ENCODE peak calls at places on chromosomes 16 and 17, in nine cellular contexts. S is T-cell; N is heart right ventricle; L is memory B cell; F is HFF-Myc; D is COLO829; P is stimulated activated naive CD8-positive, alpha-beta T cell treated with anti-CD3 and anti-CD28 coated beads, Interleukin-15, amount 100 ng/mL, for 72 hours; A is KG1; W is mucosa of descending colon. C is an unnamed sample.
A peak's percentile ranks its signal among the peaks of the same experiment; 100 is the strongest.

GRCh38 chr16:75087040-75087979 is 29.3 kb downstream of the LDHD start:
- DNase-seq in W (no peak), P (no peak), S (no peak), F (peak; percentile 65), L (no peak), A (no peak), N (peak; percentile 69), D (no peak), C (no peak)

GRCh38 chr16:84461029-84461415 is 43.4 kb downstream of the MEAK7 start:
- DNase-seq in W (no peak), P (no peak), D (no peak), S (no peak), F (no peak), L (no peak), N (no peak), A (no peak), C (no peak)

GRCh38 chr16:81521141-81521626 is 76.6 kb downstream of the CMIP start:
- DNase-seq in P (peak; percentile 82), N (no peak), A (no peak), S (peak; percentile 79), F (no peak), D (no peak), W (peak; percentile 83), L (peak; percentile 69), C (no peak)

GRCh38 chr17:49633762-49634486 is 44.0 kb downstream of the SPOP start:
- DNase-seq in L (no peak), F (no peak), W (no peak), A (no peak), D (no peak), S (no peak), P (no peak), N (no peak), C (no peak)

GRCh38 chr16:16014329-16015224 is 65.2 kb downstream of the ABCC1 start:
- DNase-seq in F (no peak), N (peak; percentile 71), D (no peak), L (no peak), P (no peak), W (no peak), S (no peak), A (no peak), C (no peak)

GRCh38 chr16:15907863-15908478 is 19.6 kb upstream of the CEP20 start:
- DNase-seq in W (no peak), D (peak; percentile 31), L (peak; percentile 63), P (peak; percentile 53), S (peak; percentile 4), A (no peak), N (no peak), F (no peak), C (no peak)

GRCh38 chr17:75764711-75765421 is at the start of gene GALK1:
- DNase-seq in W (peak; percentile 89), D (peak; percentile 63), L (peak; percentile 73), S (peak; percentile 65), F (no peak), P (peak; percentile 75), N (peak; percentile 73), A (no peak), C (no peak)

GRCh38 chr17:74566132-74566753 is 1.1 kb downstream of the CD300H start:
- DNase-seq in L (peak; percentile 28), F (no peak), W (no peak), N (no peak), P (peak; percentile 32), A (no peak), D (no peak), S (no peak), C (no peak)

GRCh38 chr17:47288531-47289116 is 35.0 kb downstream of the ITGB3 start:
- DNase-seq in F (no peak), S (no peak), N (no peak), D (no peak), P (no peak), A (no peak), W (no peak), L (no peak), C (no peak)

GRCh38 chr17:39854909-39855308 is 9.2 kb downstream of the IKZF3 start:
- DNase-seq in S (no peak), P (no peak), W (no peak), F (no peak), D (no peak), L (no peak), A (no peak), N (no peak), C (no peak)

GRCh38 chr17:7842950-7843535 is 9.0 kb downstream of the KDM6B start:
- DNase-seq in D (peak; percentile 42), S (peak; percentile 64), L (no peak), F (no peak), W (peak; percentile 87), N (peak; percentile 87), A (peak; percentile 43), P (peak; percentile 76), C (no peak)

GRCh38 chr16:87931504-87931903 is 4.8 kb downstream of the CA5A start:
- DNase-seq in S (no peak), F (no peak), N (no peak), A (no peak), D (no peak), W (no peak), P (no peak), L (no peak), C (no peak)

GRCh38 chr16:4744758-4745569 is 10.6 kb downstream of the DNAAF8 start:
- DNase-seq in N (no peak), S (no peak), F (no peak), W (no peak), L (no peak), P (no peak), D (no peak), A (no peak), C (no peak)

GRCh38 chr16:25063865-25064264 is 47.7 kb upstream of the LCMT1 start:
- DNase-seq in A (no peak), N (peak; percentile 36), F (no peak), D (no peak), S (no peak), W (no peak), L (no peak), P (no peak), C (no peak)

GRCh38 chr17:19317359-19318095 is 45.0 kb downstream of the B9D1 start:
- DNase-seq in N (peak; percentile 89), L (peak; percentile 46), W (peak; percentile 85), F (no peak), S (no peak), A (no peak), D (peak; percentile 49), P (no peak), C (no peak)

GRCh38 chr16:65572156-65572555 is 450.3 kb upstream of the CDH11 start:
- DNase-seq in D (peak; percentile 3), F (peak; percentile 47), A (no peak), N (no peak), S (no peak), P (no peak), L (no peak), W (no peak), C (peak; percentile 39)

GRCh38 chr16:77594798-77595625 is 127.3 kb upstream of the NUDT7 start:
- DNase-seq in A (no peak), W (no peak), F (no peak), L (no peak), D (no peak), N (no peak), P (no peak), S (no peak), C (no peak)

GRCh38 chr17:13420294-13421277 is 181.1 kb downstream of the HS3ST3A1 start:
- DNase-seq in S (no peak), L (no peak), D (no peak), W (no peak), N (no peak), F (no peak), A (no peak), P (no peak), C (no peak)

GRCh38 chr17:67520282-67520906 is 143.3 kb downstream of the PITPNC1 start:
- DNase-seq in N (no peak), P (no peak), W (no peak), D (no peak), A (peak; percentile 18), L (no peak), F (no peak), S (no peak), C (no peak)

GRCh38 chr16:3774156-3774767 is 56.9 kb upstream of the TRAP1 start:
- DNase-seq in S (no peak), A (no peak), N (peak; percentile 81), L (no peak), D (no peak), F (peak; percentile 11), W (no peak), P (no peak), C (no peak)

GRCh38 chr16:13573903-13574302 is 346.1 kb upstream of the ERCC4 start:
- DNase-seq in S (no peak), N (no peak), D (no peak), P (no peak), W (no peak), A (no peak), L (no peak), F (no peak), C (no peak)

GRCh38 chr17:77281904-77282367 is 141.2 kb downstream of the SEC14L1 start:
- DNase-seq in W (peak; percentile 80), S (no peak), N (no peak), L (no peak), F (no peak), D (no peak), P (no peak), A (no peak), C (no peak)

GRCh38 chr16:19513377-19514053 is 8.4 kb downstream of the GDE1 start:
- DNase-seq in D (no peak), W (no peak), A (no peak), P (no peak), F (no peak), S (no peak), N (no peak), L (no peak), C (no peak)

GRCh38 chr17:30921544-30922196 is at the start of gene ADAP2:
- DNase-seq in D (no peak), A (peak; percentile 28), N (peak; percentile 57), P (no peak), S (no peak), W (peak; percentile 72), L (peak; percentile 31), F (no peak), C (no peak)